ENCODE peak calls at places on chromosomes 5 and 9, in five cellular contexts. One of them, this sample, is unnamed.

GRCh38 chr5:142426129-142426641 is 101.4 kb upstream of the SPRY4 start:
- DNase-seq in AG04450: no peak
- DNase-seq in WTC11: no peak
- DNase-seq in Peyer's patch: peak
- DNase-seq in prostate gland: no peak
- DNase-seq in this sample: no peak

GRCh38 chr5:163089233-163089632 is 348.2 kb upstream of the CCNG1 start:
- DNase-seq in WTC11: no peak
- DNase-seq in AG04450: no peak
- DNase-seq in prostate gland: no peak
- DNase-seq in Peyer's patch: no peak
- DNase-seq in this sample: no peak

GRCh38 chr9:88950341-88951141 is 40.7 kb upstream of the S1PR3 start:
- DNase-seq in prostate gland: no peak
- DNase-seq in Peyer's patch: no peak
- DNase-seq in AG04450: no peak
- DNase-seq in WTC11: no peak
- DNase-seq in this sample: no peak

GRCh38 chr9:99266136-99267023 is 44.3 kb downstream of the SEC61B start:
- DNase-seq in AG04450: peak
- DNase-seq in prostate gland: peak
- DNase-seq in WTC11: peak
- DNase-seq in Peyer's patch: peak
- DNase-seq in this sample: peak

GRCh38 chr9:11469745-11470144 is 856.9 kb upstream of the PTPRD start:
- DNase-seq in Peyer's patch: no peak
- DNase-seq in WTC11: no peak
- DNase-seq in prostate gland: no peak
- DNase-seq in AG04450: no peak
- DNase-seq in this sample: no peak

GRCh38 chr9:136327313-136327971 is at the start of gene GPSM1:
- DNase-seq in prostate gland: no peak
- DNase-seq in AG04450: no peak
- DNase-seq in WTC11: no peak
- DNase-seq in Peyer's patch: no peak
- DNase-seq in this sample: no peak

GRCh38 chr5:72510610-72511121 is 3.5 kb upstream of the ZNF366 start:
- DNase-seq in WTC11: no peak
- DNase-seq in prostate gland: no peak
- DNase-seq in Peyer's patch: no peak
- DNase-seq in AG04450: peak
- DNase-seq in this sample: no peak

GRCh38 chr5:115440782-115441451 is 103.7 kb downstream of the FEM1C start:
- DNase-seq in WTC11: no peak
- DNase-seq in AG04450: no peak
- DNase-seq in prostate gland: no peak
- DNase-seq in Peyer's patch: no peak
- DNase-seq in this sample: no peak

GRCh38 chr9:38651400-38652042 is 31.1 kb upstream of the ANKRD18A start:
- DNase-seq in Peyer's patch: no peak
- DNase-seq in prostate gland: no peak
- DNase-seq in WTC11: no peak
- DNase-seq in AG04450: no peak
- DNase-seq in this sample: no peak

GRCh38 chr5:136805466-136805865 is 440.1 kb upstream of the TRPC7 start:
- DNase-seq in WTC11: no peak
- DNase-seq in Peyer's patch: no peak
- DNase-seq in prostate gland: no peak
- DNase-seq in AG04450: no peak
- DNase-seq in this sample: no peak
- TF ChIP-seq CTCF in WTC11: no peak
- TF ChIP-seq CTCF in Peyer's patch: no peak
- TF ChIP-seq CTCF in prostate gland: no peak
- TF ChIP-seq CTCF in AG04450: peak
- TF ChIP-seq CTCF in this sample: peak

GRCh38 chr5:8184455-8185063 is 315.6 kb downstream of the MTRR start:
- DNase-seq in WTC11: peak
- DNase-seq in prostate gland: no peak
- DNase-seq in Peyer's patch: peak
- DNase-seq in AG04450: peak
- DNase-seq in this sample: peak
- TF ChIP-seq CTCF in WTC11: peak
- TF ChIP-seq CTCF in prostate gland: no peak
- TF ChIP-seq CTCF in Peyer's patch: no peak
- TF ChIP-seq CTCF in AG04450: peak
- TF ChIP-seq CTCF in this sample: peak

GRCh38 chr5:39652036-39652435 is 227.3 kb upstream of the DAB2 start:
- DNase-seq in WTC11: no peak
- DNase-seq in AG04450: no peak
- DNase-seq in Peyer's patch: no peak
- DNase-seq in prostate gland: no peak
- DNase-seq in this sample: no peak

GRCh38 chr5:39650234-39650816 is 225.5 kb upstream of the DAB2 start:
- DNase-seq in Peyer's patch: no peak
- DNase-seq in prostate gland: no peak
- DNase-seq in AG04450: peak
- DNase-seq in WTC11: no peak
- DNase-seq in this sample: no peak

DNA sequence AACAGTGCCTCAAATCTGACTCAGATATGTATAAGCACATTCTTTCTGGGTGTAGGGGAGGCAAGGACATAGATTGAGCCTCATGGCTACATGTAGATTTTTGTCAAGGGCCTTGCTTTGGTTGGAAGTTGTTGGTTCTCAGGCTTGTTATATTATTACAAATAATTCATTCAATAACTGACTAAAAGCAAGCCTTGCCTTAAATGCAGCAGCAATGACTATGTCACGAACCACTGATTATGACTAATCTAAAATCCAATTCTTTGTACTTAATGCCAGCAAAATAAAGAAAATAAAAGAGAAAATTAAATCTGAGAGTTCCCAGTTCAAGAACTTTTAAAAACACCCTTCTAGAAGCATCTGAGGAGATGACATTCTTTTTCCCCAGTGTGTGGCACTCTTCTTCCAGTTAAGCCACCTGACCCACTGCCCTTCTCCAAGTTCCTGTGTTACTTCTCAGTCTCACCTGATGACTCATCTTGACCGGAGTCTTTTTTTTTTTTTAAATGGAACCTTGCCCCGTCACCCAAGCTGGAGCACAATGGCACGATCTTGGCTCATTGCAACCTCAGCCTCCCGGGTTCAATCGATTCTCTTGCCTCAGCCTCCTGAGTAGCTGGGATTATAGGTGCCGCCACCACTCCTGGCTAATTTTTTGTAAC is 223.9 kb upstream of the DAB2 start:
- DNase-seq in WTC11: no peak
- DNase-seq in prostate gland: no peak
- DNase-seq in Peyer's patch: peak
- DNase-seq in AG04450: no peak
- DNase-seq in this sample: no peak
- TF ChIP-seq CTCF in WTC11: no peak
- TF ChIP-seq CTCF in prostate gland: no peak
- TF ChIP-seq CTCF in Peyer's patch: no peak
- TF ChIP-seq CTCF in AG04450: no peak
- TF ChIP-seq CTCF in this sample: peak

DNA sequence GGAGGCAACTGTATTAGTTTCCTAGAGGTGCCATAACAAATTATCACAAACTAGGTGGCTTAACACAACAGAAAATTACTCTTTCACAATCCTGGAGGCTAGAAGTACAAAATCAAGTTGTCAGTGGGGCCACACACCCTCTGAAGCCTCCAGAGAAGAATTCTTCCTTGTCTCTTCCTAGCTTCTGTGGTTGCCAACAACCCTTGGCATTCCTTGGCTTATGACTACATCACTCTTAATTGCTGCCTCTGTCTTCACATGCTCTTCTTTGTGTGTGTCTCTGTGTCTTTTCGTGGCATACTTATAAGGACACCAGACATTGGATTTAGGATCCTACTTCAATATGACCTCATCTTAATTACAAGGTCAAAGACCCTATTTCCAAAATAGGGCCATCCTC is 327.5 kb downstream of the CHSY3 start:
- DNase-seq in AG04450: no peak
- DNase-seq in prostate gland: no peak
- DNase-seq in WTC11: no peak
- DNase-seq in Peyer's patch: no peak
- DNase-seq in this sample: no peak
- TF ChIP-seq CTCF in AG04450: no peak
- TF ChIP-seq CTCF in prostate gland: no peak
- TF ChIP-seq CTCF in WTC11: no peak
- TF ChIP-seq CTCF in Peyer's patch: no peak
- TF ChIP-seq CTCF in this sample: no peak

GRCh38 chr9:102309379-102309778 is 570.9 kb upstream of the GRIN3A start:
- DNase-seq in Peyer's patch: no peak
- DNase-seq in prostate gland: no peak
- DNase-seq in WTC11: no peak
- DNase-seq in AG04450: no peak
- DNase-seq in this sample: no peak
- TF ChIP-seq CTCF in Peyer's patch: no peak
- TF ChIP-seq CTCF in prostate gland: no peak
- TF ChIP-seq CTCF in WTC11: no peak
- TF ChIP-seq CTCF in AG04450: no peak
- TF ChIP-seq CTCF in this sample: no peak

GRCh38 chr5:38257236-38258036 is 923 bp upstream of the EGFLAM start:
- DNase-seq in AG04450: no peak
- DNase-seq in prostate gland: no peak
- DNase-seq in WTC11: peak
- DNase-seq in Peyer's patch: no peak
- DNase-seq in this sample: no peak

GRCh38 chr5:38258319-38259061 is at the start of gene EGFLAM:
- DNase-seq in prostate gland: no peak
- DNase-seq in Peyer's patch: no peak
- DNase-seq in AG04450: no peak
- DNase-seq in WTC11: peak
- DNase-seq in this sample: no peak

GRCh38 chr5:38258037-38258318 is 381 bp upstream of the EGFLAM start:
- DNase-seq in WTC11: no peak
- DNase-seq in AG04450: no peak
- DNase-seq in prostate gland: no peak
- DNase-seq in Peyer's patch: no peak
- DNase-seq in this sample: no peak

GRCh38 chr5:38263983-38264382 is 5.6 kb downstream of the EGFLAM start:
- DNase-seq in AG04450: no peak
- DNase-seq in WTC11: no peak
- DNase-seq in Peyer's patch: no peak
- DNase-seq in prostate gland: no peak
- DNase-seq in this sample: no peak

GRCh38 chr5:38259062-38259857 is 901 bp downstream of the EGFLAM start:
- DNase-seq in AG04450: no peak
- DNase-seq in WTC11: no peak
- DNase-seq in Peyer's patch: no peak
- DNase-seq in prostate gland: no peak
- DNase-seq in this sample: no peak
- TF ChIP-seq CTCF in AG04450: no peak
- TF ChIP-seq CTCF in WTC11: no peak
- TF ChIP-seq CTCF in Peyer's patch: no peak
- TF ChIP-seq CTCF in prostate gland: no peak
- TF ChIP-seq CTCF in this sample: no peak

DNA sequence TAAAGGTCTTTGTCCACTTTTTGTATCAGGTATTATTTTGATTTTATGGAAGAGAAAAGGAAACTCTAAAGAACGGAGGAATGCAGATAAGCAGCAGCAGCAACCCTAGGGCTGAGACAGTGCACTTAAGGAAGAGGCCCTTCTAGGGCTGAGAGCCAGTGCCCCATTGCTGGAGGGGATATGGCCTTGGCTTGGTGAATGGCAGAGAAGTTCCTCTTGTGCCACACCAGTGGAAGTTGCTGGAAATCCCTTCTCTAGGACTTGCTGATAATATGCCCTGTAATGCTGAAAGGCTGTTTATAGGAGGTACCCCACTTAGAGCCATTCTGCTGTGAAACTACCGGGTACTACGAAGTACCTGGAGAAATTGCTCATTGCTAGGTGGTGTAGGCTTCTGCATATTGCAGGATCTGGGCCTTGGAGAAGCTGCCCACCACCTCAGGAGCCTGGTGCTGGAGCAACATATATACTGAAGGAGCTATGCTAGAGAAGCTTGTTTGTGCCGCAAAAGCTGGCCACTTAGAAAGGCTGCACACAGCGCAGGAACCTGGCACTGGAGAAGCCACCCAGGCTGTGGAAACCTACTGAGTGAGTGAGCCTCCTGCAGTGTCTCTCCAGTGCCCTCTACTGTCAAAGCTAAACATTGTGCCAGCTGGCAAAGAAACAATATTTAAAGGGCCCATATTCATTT is 9.6 kb upstream of the UBTD2 start:
- DNase-seq in AG04450: no peak
- DNase-seq in prostate gland: peak
- DNase-seq in WTC11: peak
- DNase-seq in Peyer's patch: peak
- DNase-seq in this sample: peak
- TF ChIP-seq CTCF in AG04450: peak
- TF ChIP-seq CTCF in prostate gland: peak
- TF ChIP-seq CTCF in WTC11: no peak
- TF ChIP-seq CTCF in Peyer's patch: peak
- TF ChIP-seq CTCF in this sample: peak

GRCh38 chr5:150254363-150255154 is 35.0 kb downstream of the CAMK2A start:
- DNase-seq in prostate gland: no peak
- DNase-seq in AG04450: no peak
- DNase-seq in WTC11: no peak
- DNase-seq in Peyer's patch: no peak
- DNase-seq in this sample: no peak

GRCh38 chr5:150255659-150256415 is 33.7 kb downstream of the CAMK2A start:
- DNase-seq in prostate gland: no peak
- DNase-seq in AG04450: no peak
- DNase-seq in Peyer's patch: no peak
- DNase-seq in WTC11: no peak
- DNase-seq in this sample: no peak

GRCh38 chr5:150258126-150258525 is 31.4 kb downstream of the CAMK2A start:
- DNase-seq in Peyer's patch: no peak
- DNase-seq in prostate gland: no peak
- DNase-seq in AG04450: no peak
- DNase-seq in WTC11: no peak
- DNase-seq in this sample: no peak

GRCh38 chr5:150257424-150257823 is 32.1 kb downstream of the CAMK2A start:
- DNase-seq in prostate gland: no peak
- DNase-seq in WTC11: no peak
- DNase-seq in AG04450: no peak
- DNase-seq in Peyer's patch: no peak
- DNase-seq in this sample: no peak

GRCh38 chr5:150256416-150257064 is 33.0 kb downstream of the CAMK2A start:
- DNase-seq in Peyer's patch: no peak
- DNase-seq in prostate gland: no peak
- DNase-seq in WTC11: peak
- DNase-seq in AG04450: no peak
- DNase-seq in this sample: no peak
- TF ChIP-seq CTCF in Peyer's patch: no peak
- TF ChIP-seq CTCF in prostate gland: no peak
- TF ChIP-seq CTCF in WTC11: no peak
- TF ChIP-seq CTCF in AG04450: peak
- TF ChIP-seq CTCF in this sample: no peak

This sample was measured in LNCaP clone FGC.